ENCODE peak calls at places on chromosomes 7 and 10, in six cellular contexts. One of them, this sample, is unnamed.

GRCh38 chr7:101420436-101420835 is 57.8 kb downstream of the COL26A1 start:
- DNase-seq in endothelial cell: no peak
- DNase-seq in non-pigmented ciliary epithelial cell: no peak
- DNase-seq in globus pallidus: no peak
- DNase-seq in iPS-NIHi11: peak
- DNase-seq in stimulated activated CD8-positive, alpha-beta memory T cell treated with anti-CD3 and anti-CD28 coated beads, Interleukin-12 subunit alpha, Interleukin-12 subunit beta, amount 100 ng/mL, for 4 hours: no peak
- DNase-seq in this sample: peak

GRCh38 chr7:119935418-119936025 is 337.5 kb upstream of the KCND2 start:
- DNase-seq in endothelial cell: no peak
- DNase-seq in non-pigmented ciliary epithelial cell: peak
- DNase-seq in stimulated activated CD8-positive, alpha-beta memory T cell treated with anti-CD3 and anti-CD28 coated beads, Interleukin-12 subunit alpha, Interleukin-12 subunit beta, amount 100 ng/mL, for 4 hours: no peak
- DNase-seq in globus pallidus: peak
- DNase-seq in iPS-NIHi11: no peak
- DNase-seq in this sample: no peak

GRCh38 chr7:16130127-16131110 is 290.9 kb downstream of the CRPPA start:
- DNase-seq in non-pigmented ciliary epithelial cell: no peak
- DNase-seq in endothelial cell: no peak
- DNase-seq in iPS-NIHi11: no peak
- DNase-seq in stimulated activated CD8-positive, alpha-beta memory T cell treated with anti-CD3 and anti-CD28 coated beads, Interleukin-12 subunit alpha, Interleukin-12 subunit beta, amount 100 ng/mL, for 4 hours: no peak
- DNase-seq in globus pallidus: no peak
- DNase-seq in this sample: no peak

GRCh38 chr10:61567729-61568128 is 95.0 kb upstream of the CABCOCO1 start:
- DNase-seq in stimulated activated CD8-positive, alpha-beta memory T cell treated with anti-CD3 and anti-CD28 coated beads, Interleukin-12 subunit alpha, Interleukin-12 subunit beta, amount 100 ng/mL, for 4 hours: no peak
- DNase-seq in endothelial cell: no peak
- DNase-seq in iPS-NIHi11: no peak
- DNase-seq in globus pallidus: no peak
- DNase-seq in non-pigmented ciliary epithelial cell: no peak
- DNase-seq in this sample: no peak

GRCh38 chr10:92313750-92314149 is 22.8 kb downstream of the MARCHF5 start:
- DNase-seq in globus pallidus: no peak
- DNase-seq in stimulated activated CD8-positive, alpha-beta memory T cell treated with anti-CD3 and anti-CD28 coated beads, Interleukin-12 subunit alpha, Interleukin-12 subunit beta, amount 100 ng/mL, for 4 hours: no peak
- DNase-seq in iPS-NIHi11: no peak
- DNase-seq in endothelial cell: no peak
- DNase-seq in non-pigmented ciliary epithelial cell: no peak
- DNase-seq in this sample: no peak

GRCh38 chr10:62818426-62819011 is 2.4 kb upstream of the EGR2 start:
- DNase-seq in endothelial cell: peak
- DNase-seq in stimulated activated CD8-positive, alpha-beta memory T cell treated with anti-CD3 and anti-CD28 coated beads, Interleukin-12 subunit alpha, Interleukin-12 subunit beta, amount 100 ng/mL, for 4 hours: peak
- DNase-seq in non-pigmented ciliary epithelial cell: no peak
- DNase-seq in globus pallidus: no peak
- DNase-seq in iPS-NIHi11: peak
- DNase-seq in this sample: no peak

GRCh38 chr7:6146666-6147065 is 115.5 kb downstream of the ANKRD61 start:
- DNase-seq in endothelial cell: no peak
- DNase-seq in stimulated activated CD8-positive, alpha-beta memory T cell treated with anti-CD3 and anti-CD28 coated beads, Interleukin-12 subunit alpha, Interleukin-12 subunit beta, amount 100 ng/mL, for 4 hours: no peak
- DNase-seq in iPS-NIHi11: no peak
- DNase-seq in globus pallidus: no peak
- DNase-seq in non-pigmented ciliary epithelial cell: no peak
- DNase-seq in this sample: no peak

GRCh38 chr10:59098387-59098786 is 78.1 kb upstream of the PHYHIPL start:
- DNase-seq in non-pigmented ciliary epithelial cell: peak
- DNase-seq in endothelial cell: no peak
- DNase-seq in globus pallidus: no peak
- DNase-seq in stimulated activated CD8-positive, alpha-beta memory T cell treated with anti-CD3 and anti-CD28 coated beads, Interleukin-12 subunit alpha, Interleukin-12 subunit beta, amount 100 ng/mL, for 4 hours: no peak
- DNase-seq in iPS-NIHi11: no peak
- DNase-seq in this sample: no peak

GRCh38 chr7:151662291-151662690 is 142.6 kb upstream of the RHEB start:
- DNase-seq in iPS-NIHi11: no peak
- DNase-seq in endothelial cell: no peak
- DNase-seq in globus pallidus: no peak
- DNase-seq in stimulated activated CD8-positive, alpha-beta memory T cell treated with anti-CD3 and anti-CD28 coated beads, Interleukin-12 subunit alpha, Interleukin-12 subunit beta, amount 100 ng/mL, for 4 hours: no peak
- DNase-seq in non-pigmented ciliary epithelial cell: no peak
- DNase-seq in this sample: no peak

GRCh38 chr7:16708496-16708895 is 45.1 kb upstream of the TSPAN13 start:
- DNase-seq in endothelial cell: no peak
- DNase-seq in iPS-NIHi11: no peak
- DNase-seq in non-pigmented ciliary epithelial cell: no peak
- DNase-seq in globus pallidus: no peak
- DNase-seq in stimulated activated CD8-positive, alpha-beta memory T cell treated with anti-CD3 and anti-CD28 coated beads, Interleukin-12 subunit alpha, Interleukin-12 subunit beta, amount 100 ng/mL, for 4 hours: no peak
- DNase-seq in this sample: no peak

GRCh38 chr10:49058341-49059255 is 56.7 kb downstream of the VSTM4 start:
- DNase-seq in non-pigmented ciliary epithelial cell: no peak
- DNase-seq in stimulated activated CD8-positive, alpha-beta memory T cell treated with anti-CD3 and anti-CD28 coated beads, Interleukin-12 subunit alpha, Interleukin-12 subunit beta, amount 100 ng/mL, for 4 hours: no peak
- DNase-seq in endothelial cell: no peak
- DNase-seq in iPS-NIHi11: no peak
- DNase-seq in globus pallidus: no peak
- DNase-seq in this sample: no peak

GRCh38 chr7:123749537-123749857 is 694 bp upstream of the WASL start:
- DNase-seq in iPS-NIHi11: no peak
- DNase-seq in stimulated activated CD8-positive, alpha-beta memory T cell treated with anti-CD3 and anti-CD28 coated beads, Interleukin-12 subunit alpha, Interleukin-12 subunit beta, amount 100 ng/mL, for 4 hours: no peak
- DNase-seq in endothelial cell: no peak
- DNase-seq in non-pigmented ciliary epithelial cell: no peak
- DNase-seq in globus pallidus: no peak
- DNase-seq in this sample: no peak

GRCh38 chr7:140205600-140205999 is 28.8 kb upstream of the KDM7A start:
- DNase-seq in iPS-NIHi11: no peak
- DNase-seq in endothelial cell: no peak
- DNase-seq in stimulated activated CD8-positive, alpha-beta memory T cell treated with anti-CD3 and anti-CD28 coated beads, Interleukin-12 subunit alpha, Interleukin-12 subunit beta, amount 100 ng/mL, for 4 hours: no peak
- DNase-seq in globus pallidus: no peak
- DNase-seq in non-pigmented ciliary epithelial cell: no peak
- DNase-seq in this sample: no peak

GRCh38 chr7:157077986-157078644 is 60.6 kb upstream of the UBE3C start:
- DNase-seq in endothelial cell: peak
- DNase-seq in iPS-NIHi11: peak
- DNase-seq in stimulated activated CD8-positive, alpha-beta memory T cell treated with anti-CD3 and anti-CD28 coated beads, Interleukin-12 subunit alpha, Interleukin-12 subunit beta, amount 100 ng/mL, for 4 hours: no peak
- DNase-seq in globus pallidus: no peak
- DNase-seq in non-pigmented ciliary epithelial cell: no peak
- DNase-seq in this sample: peak

GRCh38 chr10:128337860-128338378 is 211.7 kb upstream of the MKI67 start:
- DNase-seq in globus pallidus: no peak
- DNase-seq in non-pigmented ciliary epithelial cell: no peak
- DNase-seq in iPS-NIHi11: no peak
- DNase-seq in stimulated activated CD8-positive, alpha-beta memory T cell treated with anti-CD3 and anti-CD28 coated beads, Interleukin-12 subunit alpha, Interleukin-12 subunit beta, amount 100 ng/mL, for 4 hours: no peak
- DNase-seq in endothelial cell: no peak
- DNase-seq in this sample: no peak

GRCh38 chr10:8054498-8055407 is at the start of gene GATA3:
- DNase-seq in endothelial cell: peak
- DNase-seq in non-pigmented ciliary epithelial cell: no peak
- DNase-seq in globus pallidus: no peak
- DNase-seq in iPS-NIHi11: peak
- DNase-seq in stimulated activated CD8-positive, alpha-beta memory T cell treated with anti-CD3 and anti-CD28 coated beads, Interleukin-12 subunit alpha, Interleukin-12 subunit beta, amount 100 ng/mL, for 4 hours: peak
- DNase-seq in this sample: peak

GRCh38 chr7:142498364-142498763 is 240.5 kb upstream of the PRSS58 start:
- DNase-seq in endothelial cell: no peak
- DNase-seq in iPS-NIHi11: no peak
- DNase-seq in globus pallidus: no peak
- DNase-seq in stimulated activated CD8-positive, alpha-beta memory T cell treated with anti-CD3 and anti-CD28 coated beads, Interleukin-12 subunit alpha, Interleukin-12 subunit beta, amount 100 ng/mL, for 4 hours: no peak
- DNase-seq in non-pigmented ciliary epithelial cell: no peak
- DNase-seq in this sample: no peak

GRCh38 chr7:34155225-34155908 is 250.0 kb downstream of the BMPER start:
- DNase-seq in endothelial cell: no peak
- DNase-seq in stimulated activated CD8-positive, alpha-beta memory T cell treated with anti-CD3 and anti-CD28 coated beads, Interleukin-12 subunit alpha, Interleukin-12 subunit beta, amount 100 ng/mL, for 4 hours: no peak
- DNase-seq in iPS-NIHi11: no peak
- DNase-seq in non-pigmented ciliary epithelial cell: peak
- DNase-seq in globus pallidus: no peak
- DNase-seq in this sample: no peak

GRCh38 chr10:30819306-30820190 is 190.0 kb upstream of the LYZL2 start:
- DNase-seq in endothelial cell: no peak
- DNase-seq in stimulated activated CD8-positive, alpha-beta memory T cell treated with anti-CD3 and anti-CD28 coated beads, Interleukin-12 subunit alpha, Interleukin-12 subunit beta, amount 100 ng/mL, for 4 hours: no peak
- DNase-seq in globus pallidus: no peak
- DNase-seq in non-pigmented ciliary epithelial cell: no peak
- DNase-seq in iPS-NIHi11: no peak
- DNase-seq in this sample: no peak

GRCh38 chr7:101614939-101615302 is 14.2 kb downstream of the MYL10 start:
- DNase-seq in stimulated activated CD8-positive, alpha-beta memory T cell treated with anti-CD3 and anti-CD28 coated beads, Interleukin-12 subunit alpha, Interleukin-12 subunit beta, amount 100 ng/mL, for 4 hours: no peak
- DNase-seq in iPS-NIHi11: no peak
- DNase-seq in non-pigmented ciliary epithelial cell: no peak
- DNase-seq in endothelial cell: no peak
- DNase-seq in globus pallidus: no peak
- DNase-seq in this sample: no peak

GRCh38 chr7:108012499-108013430 is 9.8 kb upstream of the LAMB1 start:
- DNase-seq in globus pallidus: no peak
- DNase-seq in iPS-NIHi11: no peak
- DNase-seq in stimulated activated CD8-positive, alpha-beta memory T cell treated with anti-CD3 and anti-CD28 coated beads, Interleukin-12 subunit alpha, Interleukin-12 subunit beta, amount 100 ng/mL, for 4 hours: no peak
- DNase-seq in endothelial cell: no peak
- DNase-seq in non-pigmented ciliary epithelial cell: no peak
- DNase-seq in this sample: no peak

GRCh38 chr7:3336042-3336665 is 35.1 kb downstream of the SDK1 start:
- DNase-seq in iPS-NIHi11: no peak
- DNase-seq in non-pigmented ciliary epithelial cell: no peak
- DNase-seq in stimulated activated CD8-positive, alpha-beta memory T cell treated with anti-CD3 and anti-CD28 coated beads, Interleukin-12 subunit alpha, Interleukin-12 subunit beta, amount 100 ng/mL, for 4 hours: no peak
- DNase-seq in endothelial cell: no peak
- DNase-seq in globus pallidus: no peak
- DNase-seq in this sample: no peak

GRCh38 chr7:88218836-88219605 is 817 bp downstream of the SRI start:
- DNase-seq in non-pigmented ciliary epithelial cell: no peak
- DNase-seq in endothelial cell: peak
- DNase-seq in globus pallidus: peak
- DNase-seq in iPS-NIHi11: peak
- DNase-seq in stimulated activated CD8-positive, alpha-beta memory T cell treated with anti-CD3 and anti-CD28 coated beads, Interleukin-12 subunit alpha, Interleukin-12 subunit beta, amount 100 ng/mL, for 4 hours: peak
- DNase-seq in this sample: peak

GRCh38 chr10:101080933-101081546 is 19.3 kb downstream of the KAZALD1 start:
- DNase-seq in globus pallidus: no peak
- DNase-seq in iPS-NIHi11: peak
- DNase-seq in non-pigmented ciliary epithelial cell: no peak
- DNase-seq in endothelial cell: peak
- DNase-seq in stimulated activated CD8-positive, alpha-beta memory T cell treated with anti-CD3 and anti-CD28 coated beads, Interleukin-12 subunit alpha, Interleukin-12 subunit beta, amount 100 ng/mL, for 4 hours: no peak
- DNase-seq in this sample: no peak

GRCh38 chr7:36639826-36640225 is 84.5 kb downstream of the AOAH start:
- DNase-seq in globus pallidus: no peak
- DNase-seq in non-pigmented ciliary epithelial cell: no peak
- DNase-seq in iPS-NIHi11: no peak
- DNase-seq in endothelial cell: no peak
- DNase-seq in stimulated activated CD8-positive, alpha-beta memory T cell treated with anti-CD3 and anti-CD28 coated beads, Interleukin-12 subunit alpha, Interleukin-12 subunit beta, amount 100 ng/mL, for 4 hours: no peak
- DNase-seq in this sample: no peak

GRCh38 chr10:23408330-23408976 is 30.4 kb upstream of the OTUD1 start:
- DNase-seq in endothelial cell: no peak
- DNase-seq in iPS-NIHi11: no peak
- DNase-seq in non-pigmented ciliary epithelial cell: peak
- DNase-seq in globus pallidus: no peak
- DNase-seq in stimulated activated CD8-positive, alpha-beta memory T cell treated with anti-CD3 and anti-CD28 coated beads, Interleukin-12 subunit alpha, Interleukin-12 subunit beta, amount 100 ng/mL, for 4 hours: no peak
- DNase-seq in this sample: no peak

GRCh38 chr7:116258734-116259133 is 48.4 kb downstream of the TES start:
- DNase-seq in non-pigmented ciliary epithelial cell: no peak
- DNase-seq in stimulated activated CD8-positive, alpha-beta memory T cell treated with anti-CD3 and anti-CD28 coated beads, Interleukin-12 subunit alpha, Interleukin-12 subunit beta, amount 100 ng/mL, for 4 hours: no peak
- DNase-seq in iPS-NIHi11: peak
- DNase-seq in globus pallidus: peak
- DNase-seq in endothelial cell: peak
- DNase-seq in this sample: peak

GRCh38 chr7:130207033-130207432 is 627 bp upstream of the SSMEM1 start:
- DNase-seq in endothelial cell: no peak
- DNase-seq in non-pigmented ciliary epithelial cell: no peak
- DNase-seq in globus pallidus: no peak
- DNase-seq in stimulated activated CD8-positive, alpha-beta memory T cell treated with anti-CD3 and anti-CD28 coated beads, Interleukin-12 subunit alpha, Interleukin-12 subunit beta, amount 100 ng/mL, for 4 hours: no peak
- DNase-seq in iPS-NIHi11: no peak
- DNase-seq in this sample: no peak

GRCh38 chr10:97547889-97548485 is 24.6 kb upstream of the ANKRD2 start:
- DNase-seq in globus pallidus: no peak
- DNase-seq in iPS-NIHi11: no peak
- DNase-seq in stimulated activated CD8-positive, alpha-beta memory T cell treated with anti-CD3 and anti-CD28 coated beads, Interleukin-12 subunit alpha, Interleukin-12 subunit beta, amount 100 ng/mL, for 4 hours: no peak
- DNase-seq in endothelial cell: no peak
- DNase-seq in non-pigmented ciliary epithelial cell: no peak
- DNase-seq in this sample: no peak

GRCh38 chr7:11540271-11540761 is 291.7 kb downstream of the THSD7A start:
- DNase-seq in endothelial cell: no peak
- DNase-seq in globus pallidus: no peak
- DNase-seq in non-pigmented ciliary epithelial cell: peak
- DNase-seq in iPS-NIHi11: no peak
- DNase-seq in stimulated activated CD8-positive, alpha-beta memory T cell treated with anti-CD3 and anti-CD28 coated beads, Interleukin-12 subunit alpha, Interleukin-12 subunit beta, amount 100 ng/mL, for 4 hours: no peak
- DNase-seq in this sample: no peak

GRCh38 chr7:117715784-117716445 is 157.3 kb downstream of the CTTNBP2 start:
- DNase-seq in globus pallidus: peak
- DNase-seq in non-pigmented ciliary epithelial cell: peak
- DNase-seq in endothelial cell: peak
- DNase-seq in iPS-NIHi11: peak
- DNase-seq in stimulated activated CD8-positive, alpha-beta memory T cell treated with anti-CD3 and anti-CD28 coated beads, Interleukin-12 subunit alpha, Interleukin-12 subunit beta, amount 100 ng/mL, for 4 hours: no peak
- DNase-seq in this sample: peak

GRCh38 chr7:98394377-98394836 is 6.5 kb downstream of the BAIAP2L1 start:
- DNase-seq in endothelial cell: no peak
- DNase-seq in globus pallidus: no peak
- DNase-seq in stimulated activated CD8-positive, alpha-beta memory T cell treated with anti-CD3 and anti-CD28 coated beads, Interleukin-12 subunit alpha, Interleukin-12 subunit beta, amount 100 ng/mL, for 4 hours: no peak
- DNase-seq in non-pigmented ciliary epithelial cell: peak
- DNase-seq in iPS-NIHi11: no peak
- DNase-seq in this sample: no peak

GRCh38 chr7:151243411-151244155 is 4.9 kb downstream of the SMARCD3 start:
- DNase-seq in endothelial cell: no peak
- DNase-seq in globus pallidus: no peak
- DNase-seq in stimulated activated CD8-positive, alpha-beta memory T cell treated with anti-CD3 and anti-CD28 coated beads, Interleukin-12 subunit alpha, Interleukin-12 subunit beta, amount 100 ng/mL, for 4 hours: no peak
- DNase-seq in iPS-NIHi11: no peak
- DNase-seq in non-pigmented ciliary epithelial cell: no peak
- DNase-seq in this sample: no peak

GRCh38 chr7:1567893-1568292 is 1.9 kb downstream of the PSMG3 start:
- DNase-seq in non-pigmented ciliary epithelial cell: no peak
- DNase-seq in stimulated activated CD8-positive, alpha-beta memory T cell treated with anti-CD3 and anti-CD28 coated beads, Interleukin-12 subunit alpha, Interleukin-12 subunit beta, amount 100 ng/mL, for 4 hours: no peak
- DNase-seq in globus pallidus: no peak
- DNase-seq in endothelial cell: no peak
- DNase-seq in iPS-NIHi11: no peak
- DNase-seq in this sample: no peak

This sample was measured in testis.